ENCODE peak calls at places on chromosomes 4 and X, in four cellular contexts. One of them, this sample, is unnamed.

GRCh38 chr4:91826186-91826585 is 477.6 kb upstream of the GRID2 start:
- DNase-seq in NCI-H1092 treated with DMSO at 0.1 percent for 48 hours: no peak
- DNase-seq in GM10248: no peak
- DNase-seq in stimulated activated CD4-positive, alpha-beta T cell treated with anti-CD3 and anti-CD28 coated beads, Interleukin-1b, Interleukin-23, amount 100 ng/mL, for 24 hours: no peak
- DNase-seq in this sample: no peak

GRCh38 chrX:108225456-108225730 is 133.8 kb downstream of the ATG4A start:
- DNase-seq in NCI-H1092 treated with DMSO at 0.1 percent for 48 hours: no peak
- DNase-seq in GM10248: no peak
- DNase-seq in stimulated activated CD4-positive, alpha-beta T cell treated with anti-CD3 and anti-CD28 coated beads, Interleukin-1b, Interleukin-23, amount 100 ng/mL, for 24 hours: no peak
- DNase-seq in this sample: no peak

GRCh38 chr4:74283614-74284013 is 24.7 kb upstream of the EPGN start:
- DNase-seq in NCI-H1092 treated with DMSO at 0.1 percent for 48 hours: no peak
- DNase-seq in GM10248: no peak
- DNase-seq in stimulated activated CD4-positive, alpha-beta T cell treated with anti-CD3 and anti-CD28 coated beads, Interleukin-1b, Interleukin-23, amount 100 ng/mL, for 24 hours: no peak
- DNase-seq in this sample: no peak

GRCh38 chr4:187271848-187272247 is 548.2 kb upstream of the FAT1 start:
- DNase-seq in NCI-H1092 treated with DMSO at 0.1 percent for 48 hours: no peak
- DNase-seq in GM10248: no peak
- DNase-seq in stimulated activated CD4-positive, alpha-beta T cell treated with anti-CD3 and anti-CD28 coated beads, Interleukin-1b, Interleukin-23, amount 100 ng/mL, for 24 hours: no peak
- DNase-seq in this sample: no peak

GRCh38 chrX:2458309-2458708 is 42.5 kb downstream of the DHRSX start:
- DNase-seq in NCI-H1092 treated with DMSO at 0.1 percent for 48 hours: no peak
- DNase-seq in GM10248: no peak
- DNase-seq in stimulated activated CD4-positive, alpha-beta T cell treated with anti-CD3 and anti-CD28 coated beads, Interleukin-1b, Interleukin-23, amount 100 ng/mL, for 24 hours: no peak
- DNase-seq in this sample: no peak

GRCh38 chrX:50697691-50698090 is 116.3 kb downstream of the SHROOM4 start:
- DNase-seq in NCI-H1092 treated with DMSO at 0.1 percent for 48 hours: no peak
- DNase-seq in GM10248: no peak
- DNase-seq in stimulated activated CD4-positive, alpha-beta T cell treated with anti-CD3 and anti-CD28 coated beads, Interleukin-1b, Interleukin-23, amount 100 ng/mL, for 24 hours: no peak
- DNase-seq in this sample: no peak

GRCh38 chrX:23857935-23858334 is 49.8 kb downstream of the APOO start:
- DNase-seq in NCI-H1092 treated with DMSO at 0.1 percent for 48 hours: no peak
- DNase-seq in GM10248: no peak
- DNase-seq in stimulated activated CD4-positive, alpha-beta T cell treated with anti-CD3 and anti-CD28 coated beads, Interleukin-1b, Interleukin-23, amount 100 ng/mL, for 24 hours: no peak
- DNase-seq in this sample: no peak

GRCh38 chr4:8016527-8016926 is 76.9 kb upstream of the AFAP1 start:
- DNase-seq in NCI-H1092 treated with DMSO at 0.1 percent for 48 hours: no peak
- DNase-seq in GM10248: no peak
- DNase-seq in stimulated activated CD4-positive, alpha-beta T cell treated with anti-CD3 and anti-CD28 coated beads, Interleukin-1b, Interleukin-23, amount 100 ng/mL, for 24 hours: no peak
- DNase-seq in this sample: no peak

GRCh38 chr4:26576171-26576829 is 7.6 kb upstream of the TBC1D19 start:
- DNase-seq in NCI-H1092 treated with DMSO at 0.1 percent for 48 hours: no peak
- DNase-seq in GM10248: no peak
- DNase-seq in stimulated activated CD4-positive, alpha-beta T cell treated with anti-CD3 and anti-CD28 coated beads, Interleukin-1b, Interleukin-23, amount 100 ng/mL, for 24 hours: no peak
- DNase-seq in this sample: no peak

GRCh38 chr4:52246834-52247233 is 195.7 kb downstream of the SPATA18 start:
- DNase-seq in NCI-H1092 treated with DMSO at 0.1 percent for 48 hours: no peak
- DNase-seq in GM10248: no peak
- DNase-seq in stimulated activated CD4-positive, alpha-beta T cell treated with anti-CD3 and anti-CD28 coated beads, Interleukin-1b, Interleukin-23, amount 100 ng/mL, for 24 hours: no peak
- DNase-seq in this sample: no peak

GRCh38 chr4:4254666-4255065 is 6.6 kb upstream of the TMEM128 start:
- DNase-seq in NCI-H1092 treated with DMSO at 0.1 percent for 48 hours: peak; percentile 61
- DNase-seq in GM10248: no peak
- DNase-seq in stimulated activated CD4-positive, alpha-beta T cell treated with anti-CD3 and anti-CD28 coated beads, Interleukin-1b, Interleukin-23, amount 100 ng/mL, for 24 hours: no peak
- DNase-seq in this sample: no peak

GRCh38 chr4:3411676-3412075 is 30.1 kb upstream of the HGFAC start:
- DNase-seq in NCI-H1092 treated with DMSO at 0.1 percent for 48 hours: no peak
- DNase-seq in GM10248: no peak
- DNase-seq in stimulated activated CD4-positive, alpha-beta T cell treated with anti-CD3 and anti-CD28 coated beads, Interleukin-1b, Interleukin-23, amount 100 ng/mL, for 24 hours: no peak
- DNase-seq in this sample: no peak

GRCh38 chrX:51955200-51955599 is 61.8 kb downstream of the MAGED1 start:
- DNase-seq in NCI-H1092 treated with DMSO at 0.1 percent for 48 hours: no peak
- DNase-seq in GM10248: peak; percentile 17
- DNase-seq in stimulated activated CD4-positive, alpha-beta T cell treated with anti-CD3 and anti-CD28 coated beads, Interleukin-1b, Interleukin-23, amount 100 ng/mL, for 24 hours: no peak
- DNase-seq in this sample: no peak

GRCh38 chr4:168584321-168584771 is 87.5 kb downstream of the PALLD start:
- DNase-seq in NCI-H1092 treated with DMSO at 0.1 percent for 48 hours: no peak
- DNase-seq in GM10248: no peak
- DNase-seq in stimulated activated CD4-positive, alpha-beta T cell treated with anti-CD3 and anti-CD28 coated beads, Interleukin-1b, Interleukin-23, amount 100 ng/mL, for 24 hours: no peak
- DNase-seq in this sample: no peak

GRCh38 chr4:19382993-19383392 is 868.7 kb upstream of the SLIT2 start:
- DNase-seq in NCI-H1092 treated with DMSO at 0.1 percent for 48 hours: no peak
- DNase-seq in GM10248: no peak
- DNase-seq in stimulated activated CD4-positive, alpha-beta T cell treated with anti-CD3 and anti-CD28 coated beads, Interleukin-1b, Interleukin-23, amount 100 ng/mL, for 24 hours: no peak
- DNase-seq in this sample: no peak

GRCh38 chrX:97074400-97074799 is 190.7 kb downstream of the RPA4 start:
- DNase-seq in NCI-H1092 treated with DMSO at 0.1 percent for 48 hours: no peak
- DNase-seq in GM10248: no peak
- DNase-seq in stimulated activated CD4-positive, alpha-beta T cell treated with anti-CD3 and anti-CD28 coated beads, Interleukin-1b, Interleukin-23, amount 100 ng/mL, for 24 hours: no peak
- DNase-seq in this sample: no peak

GRCh38 chrX:48937065-48937907 is 18.5 kb upstream of the PIM2 start:
- DNase-seq in NCI-H1092 treated with DMSO at 0.1 percent for 48 hours: no peak
- DNase-seq in GM10248: peak; percentile 70
- DNase-seq in stimulated activated CD4-positive, alpha-beta T cell treated with anti-CD3 and anti-CD28 coated beads, Interleukin-1b, Interleukin-23, amount 100 ng/mL, for 24 hours: peak; percentile 84
- DNase-seq in this sample: peak; percentile 94

GRCh38 chr4:107857741-107858140 is 33.0 kb downstream of the SGMS2 start:
- DNase-seq in NCI-H1092 treated with DMSO at 0.1 percent for 48 hours: no peak
- DNase-seq in GM10248: no peak
- DNase-seq in stimulated activated CD4-positive, alpha-beta T cell treated with anti-CD3 and anti-CD28 coated beads, Interleukin-1b, Interleukin-23, amount 100 ng/mL, for 24 hours: no peak
- DNase-seq in this sample: no peak

GRCh38 chr4:75036046-75036445 is 103.1 kb downstream of the PARM1 start:
- DNase-seq in NCI-H1092 treated with DMSO at 0.1 percent for 48 hours: no peak
- DNase-seq in GM10248: no peak
- DNase-seq in stimulated activated CD4-positive, alpha-beta T cell treated with anti-CD3 and anti-CD28 coated beads, Interleukin-1b, Interleukin-23, amount 100 ng/mL, for 24 hours: no peak
- DNase-seq in this sample: no peak

GRCh38 chr4:152032722-152033131 is 271.9 kb upstream of the GATB start:
- DNase-seq in NCI-H1092 treated with DMSO at 0.1 percent for 48 hours: no peak
- DNase-seq in GM10248: no peak
- DNase-seq in stimulated activated CD4-positive, alpha-beta T cell treated with anti-CD3 and anti-CD28 coated beads, Interleukin-1b, Interleukin-23, amount 100 ng/mL, for 24 hours: no peak
- DNase-seq in this sample: no peak

GRCh38 chr4:156291317-156291716 is 337.7 kb upstream of the CTSO start:
- DNase-seq in NCI-H1092 treated with DMSO at 0.1 percent for 48 hours: no peak
- DNase-seq in GM10248: no peak
- DNase-seq in stimulated activated CD4-positive, alpha-beta T cell treated with anti-CD3 and anti-CD28 coated beads, Interleukin-1b, Interleukin-23, amount 100 ng/mL, for 24 hours: no peak
- DNase-seq in this sample: no peak

GRCh38 chr4:13548059-13548983 is 4.0 kb upstream of the NKX3-2 start:
- DNase-seq in NCI-H1092 treated with DMSO at 0.1 percent for 48 hours: peak; percentile 59
- DNase-seq in GM10248: peak; percentile 17
- DNase-seq in stimulated activated CD4-positive, alpha-beta T cell treated with anti-CD3 and anti-CD28 coated beads, Interleukin-1b, Interleukin-23, amount 100 ng/mL, for 24 hours: no peak
- DNase-seq in this sample: no peak

GRCh38 chrX:12946838-12947544 is 27.9 kb upstream of the TMSB4X start:
- DNase-seq in NCI-H1092 treated with DMSO at 0.1 percent for 48 hours: peak; percentile 81
- DNase-seq in GM10248: peak; percentile 53
- DNase-seq in stimulated activated CD4-positive, alpha-beta T cell treated with anti-CD3 and anti-CD28 coated beads, Interleukin-1b, Interleukin-23, amount 100 ng/mL, for 24 hours: peak; percentile 60
- DNase-seq in this sample: no peak

GRCh38 chrX:2552621-2553297 is 52.0 kb upstream of the DHRSX start:
- DNase-seq in NCI-H1092 treated with DMSO at 0.1 percent for 48 hours: no peak
- DNase-seq in GM10248: no peak
- DNase-seq in stimulated activated CD4-positive, alpha-beta T cell treated with anti-CD3 and anti-CD28 coated beads, Interleukin-1b, Interleukin-23, amount 100 ng/mL, for 24 hours: no peak
- DNase-seq in this sample: no peak

GRCh38 chr4:120509222-120509621 is 413.3 kb downstream of the PRDM5 start:
- DNase-seq in NCI-H1092 treated with DMSO at 0.1 percent for 48 hours: no peak
- DNase-seq in GM10248: no peak
- DNase-seq in stimulated activated CD4-positive, alpha-beta T cell treated with anti-CD3 and anti-CD28 coated beads, Interleukin-1b, Interleukin-23, amount 100 ng/mL, for 24 hours: no peak
- DNase-seq in this sample: no peak

GRCh38 chr4:176238157-176238608 is 30.8 kb downstream of the ASB5 start:
- DNase-seq in NCI-H1092 treated with DMSO at 0.1 percent for 48 hours: peak; percentile 20
- DNase-seq in GM10248: no peak
- DNase-seq in stimulated activated CD4-positive, alpha-beta T cell treated with anti-CD3 and anti-CD28 coated beads, Interleukin-1b, Interleukin-23, amount 100 ng/mL, for 24 hours: no peak
- DNase-seq in this sample: no peak

GRCh38 chr4:113935190-113935589 is 44.3 kb downstream of the ARSJ start:
- DNase-seq in NCI-H1092 treated with DMSO at 0.1 percent for 48 hours: no peak
- DNase-seq in GM10248: no peak
- DNase-seq in stimulated activated CD4-positive, alpha-beta T cell treated with anti-CD3 and anti-CD28 coated beads, Interleukin-1b, Interleukin-23, amount 100 ng/mL, for 24 hours: no peak
- DNase-seq in this sample: no peak

GRCh38 chrX:21926527-21927278 is 13.8 kb upstream of the SMS start:
- DNase-seq in NCI-H1092 treated with DMSO at 0.1 percent for 48 hours: no peak
- DNase-seq in GM10248: peak; percentile 24
- DNase-seq in stimulated activated CD4-positive, alpha-beta T cell treated with anti-CD3 and anti-CD28 coated beads, Interleukin-1b, Interleukin-23, amount 100 ng/mL, for 24 hours: no peak
- DNase-seq in this sample: no peak

GRCh38 chrX:7170903-7171302 is 22.9 kb upstream of the PUDP start:
- DNase-seq in NCI-H1092 treated with DMSO at 0.1 percent for 48 hours: no peak
- DNase-seq in GM10248: no peak
- DNase-seq in stimulated activated CD4-positive, alpha-beta T cell treated with anti-CD3 and anti-CD28 coated beads, Interleukin-1b, Interleukin-23, amount 100 ng/mL, for 24 hours: peak; percentile 8
- DNase-seq in this sample: no peak

GRCh38 chrX:314781-315595 is 3.6 kb downstream of the GTPBP6 start:
- DNase-seq in NCI-H1092 treated with DMSO at 0.1 percent for 48 hours: no peak
- DNase-seq in GM10248: no peak
- DNase-seq in stimulated activated CD4-positive, alpha-beta T cell treated with anti-CD3 and anti-CD28 coated beads, Interleukin-1b, Interleukin-23, amount 100 ng/mL, for 24 hours: no peak
- DNase-seq in this sample: no peak

GRCh38 chr4:90234916-90235547 is 107.8 kb downstream of the CCSER1 start:
- DNase-seq in NCI-H1092 treated with DMSO at 0.1 percent for 48 hours: peak; percentile 80
- DNase-seq in GM10248: no peak
- DNase-seq in stimulated activated CD4-positive, alpha-beta T cell treated with anti-CD3 and anti-CD28 coated beads, Interleukin-1b, Interleukin-23, amount 100 ng/mL, for 24 hours: no peak
- DNase-seq in this sample: no peak

GRCh38 chr4:152778656-152779512 is 646 bp downstream of the TIGD4 start:
- DNase-seq in NCI-H1092 treated with DMSO at 0.1 percent for 48 hours: peak; percentile 73
- DNase-seq in GM10248: peak; percentile 25
- DNase-seq in stimulated activated CD4-positive, alpha-beta T cell treated with anti-CD3 and anti-CD28 coated beads, Interleukin-1b, Interleukin-23, amount 100 ng/mL, for 24 hours: no peak
- DNase-seq in this sample: no peak

GRCh38 chr4:172850838-172851237 is 317.8 kb upstream of the GALNT7 start:
- DNase-seq in NCI-H1092 treated with DMSO at 0.1 percent for 48 hours: no peak
- DNase-seq in GM10248: no peak
- DNase-seq in stimulated activated CD4-positive, alpha-beta T cell treated with anti-CD3 and anti-CD28 coated beads, Interleukin-1b, Interleukin-23, amount 100 ng/mL, for 24 hours: no peak
- DNase-seq in this sample: no peak

GRCh38 chr4:25922812-25923369 is 8.9 kb downstream of the SMIM20 start:
- DNase-seq in NCI-H1092 treated with DMSO at 0.1 percent for 48 hours: no peak
- DNase-seq in GM10248: no peak
- DNase-seq in stimulated activated CD4-positive, alpha-beta T cell treated with anti-CD3 and anti-CD28 coated beads, Interleukin-1b, Interleukin-23, amount 100 ng/mL, for 24 hours: no peak
- DNase-seq in this sample: no peak